ENCODE peak calls at places on chromosomes 5 and 9, in five cellular contexts. One of them, this sample, is unnamed.
A peak's percentile ranks its signal among the peaks of the same experiment; 100 is the strongest.

GRCh38 chr5:132260714-132261615 is 3.5 kb downstream of the PDLIM4 start:
- DNase-seq in left ventricle myocardium inferior: peak; percentile 56
- DNase-seq in HCT116: peak; percentile 72
- DNase-seq in activated CD8-positive, alpha-beta memory T cell treated with anti-CD3 and anti-CD28 coated beads, Interleukin-2, amount 50 U/mL, for 48 hours: peak; percentile 75
- DNase-seq in lung: no peak
- DNase-seq in this sample: no peak

GRCh38 chr9:136291306-136292025 is 12.4 kb downstream of the CCDC187 start:
- DNase-seq in left ventricle myocardium inferior: no peak
- DNase-seq in activated CD8-positive, alpha-beta memory T cell treated with anti-CD3 and anti-CD28 coated beads, Interleukin-2, amount 50 U/mL, for 48 hours: no peak
- DNase-seq in HCT116: no peak
- DNase-seq in lung: no peak
- DNase-seq in this sample: no peak

GRCh38 chr5:92394935-92395334 is 1011.8 kb upstream of the ARRDC3 start:
- DNase-seq in left ventricle myocardium inferior: no peak
- DNase-seq in HCT116: no peak
- DNase-seq in lung: no peak
- DNase-seq in activated CD8-positive, alpha-beta memory T cell treated with anti-CD3 and anti-CD28 coated beads, Interleukin-2, amount 50 U/mL, for 48 hours: no peak
- DNase-seq in this sample: no peak

GRCh38 chr9:135822383-135822755 is 85.0 kb downstream of the CAMSAP1 start:
- DNase-seq in lung: no peak
- DNase-seq in left ventricle myocardium inferior: no peak
- DNase-seq in HCT116: no peak
- DNase-seq in activated CD8-positive, alpha-beta memory T cell treated with anti-CD3 and anti-CD28 coated beads, Interleukin-2, amount 50 U/mL, for 48 hours: no peak
- DNase-seq in this sample: no peak

GRCh38 chr9:96064838-96065481 is 189.5 kb downstream of the ERCC6L2 start:
- DNase-seq in HCT116: no peak
- DNase-seq in lung: no peak
- DNase-seq in left ventricle myocardium inferior: no peak
- DNase-seq in activated CD8-positive, alpha-beta memory T cell treated with anti-CD3 and anti-CD28 coated beads, Interleukin-2, amount 50 U/mL, for 48 hours: no peak
- DNase-seq in this sample: no peak

GRCh38 chr5:145825751-145826180 is 9.4 kb downstream of the PRELID2 start:
- DNase-seq in activated CD8-positive, alpha-beta memory T cell treated with anti-CD3 and anti-CD28 coated beads, Interleukin-2, amount 50 U/mL, for 48 hours: no peak
- DNase-seq in HCT116: peak; percentile 39
- DNase-seq in left ventricle myocardium inferior: no peak
- DNase-seq in lung: no peak
- DNase-seq in this sample: peak; percentile 56

GRCh38 chr9:78778843-78779486 is 482.0 kb downstream of the PSAT1 start:
- DNase-seq in lung: no peak
- DNase-seq in HCT116: no peak
- DNase-seq in activated CD8-positive, alpha-beta memory T cell treated with anti-CD3 and anti-CD28 coated beads, Interleukin-2, amount 50 U/mL, for 48 hours: no peak
- DNase-seq in left ventricle myocardium inferior: no peak
- DNase-seq in this sample: no peak

GRCh38 chr9:8904971-8905370 is 1105.4 kb upstream of the DMAC1 start:
- DNase-seq in lung: no peak
- DNase-seq in HCT116: no peak
- DNase-seq in left ventricle myocardium inferior: no peak
- DNase-seq in activated CD8-positive, alpha-beta memory T cell treated with anti-CD3 and anti-CD28 coated beads, Interleukin-2, amount 50 U/mL, for 48 hours: no peak
- DNase-seq in this sample: no peak

GRCh38 chr9:101311759-101312420 is 72.9 kb downstream of the BAAT start:
- DNase-seq in left ventricle myocardium inferior: no peak
- DNase-seq in lung: no peak
- DNase-seq in activated CD8-positive, alpha-beta memory T cell treated with anti-CD3 and anti-CD28 coated beads, Interleukin-2, amount 50 U/mL, for 48 hours: no peak
- DNase-seq in HCT116: peak; percentile 83
- DNase-seq in this sample: peak; percentile 87

GRCh38 chr9:134299883-134300282 is 26.4 kb upstream of the RXRA start:
- DNase-seq in activated CD8-positive, alpha-beta memory T cell treated with anti-CD3 and anti-CD28 coated beads, Interleukin-2, amount 50 U/mL, for 48 hours: no peak
- DNase-seq in HCT116: no peak
- DNase-seq in lung: peak; percentile 72
- DNase-seq in left ventricle myocardium inferior: peak; percentile 12
- DNase-seq in this sample: no peak

GRCh38 chr5:80408475-80408875 is 611 bp downstream of the ZFYVE16 start:
- DNase-seq in HCT116: no peak
- DNase-seq in left ventricle myocardium inferior: peak; percentile 60
- DNase-seq in activated CD8-positive, alpha-beta memory T cell treated with anti-CD3 and anti-CD28 coated beads, Interleukin-2, amount 50 U/mL, for 48 hours: no peak
- DNase-seq in lung: no peak
- DNase-seq in this sample: peak; percentile 54

GRCh38 chr5:147686421-147686820 is 96.1 kb downstream of the JAKMIP2 start:
- DNase-seq in HCT116: no peak
- DNase-seq in activated CD8-positive, alpha-beta memory T cell treated with anti-CD3 and anti-CD28 coated beads, Interleukin-2, amount 50 U/mL, for 48 hours: no peak
- DNase-seq in lung: no peak
- DNase-seq in left ventricle myocardium inferior: no peak
- DNase-seq in this sample: no peak

GRCh38 chr5:125575561-125576504 is 829.4 kb upstream of the ZNF608 start:
- DNase-seq in HCT116: no peak
- DNase-seq in lung: no peak
- DNase-seq in left ventricle myocardium inferior: no peak
- DNase-seq in activated CD8-positive, alpha-beta memory T cell treated with anti-CD3 and anti-CD28 coated beads, Interleukin-2, amount 50 U/mL, for 48 hours: no peak
- DNase-seq in this sample: no peak

GRCh38 chr5:33558489-33558888 is 117.7 kb downstream of the TARS1 start:
- DNase-seq in activated CD8-positive, alpha-beta memory T cell treated with anti-CD3 and anti-CD28 coated beads, Interleukin-2, amount 50 U/mL, for 48 hours: no peak
- DNase-seq in lung: no peak
- DNase-seq in left ventricle myocardium inferior: no peak
- DNase-seq in HCT116: no peak
- DNase-seq in this sample: peak; percentile 28

GRCh38 chr5:133147411-133147810 is 95.6 kb downstream of the HSPA4 start:
- DNase-seq in lung: no peak
- DNase-seq in activated CD8-positive, alpha-beta memory T cell treated with anti-CD3 and anti-CD28 coated beads, Interleukin-2, amount 50 U/mL, for 48 hours: no peak
- DNase-seq in left ventricle myocardium inferior: no peak
- DNase-seq in HCT116: no peak
- DNase-seq in this sample: no peak

GRCh38 chr5:68033961-68034581 is 181.5 kb upstream of the PIK3R1 start:
- DNase-seq in activated CD8-positive, alpha-beta memory T cell treated with anti-CD3 and anti-CD28 coated beads, Interleukin-2, amount 50 U/mL, for 48 hours: no peak
- DNase-seq in left ventricle myocardium inferior: peak; percentile 31
- DNase-seq in lung: peak; percentile 68
- DNase-seq in HCT116: no peak
- DNase-seq in this sample: no peak

GRCh38 chr9:38228331-38229122 is 159.5 kb upstream of the SHB start:
- DNase-seq in left ventricle myocardium inferior: no peak
- DNase-seq in HCT116: no peak
- DNase-seq in lung: no peak
- DNase-seq in activated CD8-positive, alpha-beta memory T cell treated with anti-CD3 and anti-CD28 coated beads, Interleukin-2, amount 50 U/mL, for 48 hours: no peak
- DNase-seq in this sample: no peak

GRCh38 chr9:38445154-38446043 is 21.1 kb upstream of the IGFBPL1 start:
- DNase-seq in HCT116: no peak
- DNase-seq in left ventricle myocardium inferior: no peak
- DNase-seq in activated CD8-positive, alpha-beta memory T cell treated with anti-CD3 and anti-CD28 coated beads, Interleukin-2, amount 50 U/mL, for 48 hours: no peak
- DNase-seq in lung: no peak
- DNase-seq in this sample: no peak

GRCh38 chr5:82894754-82895153 is 182.4 kb downstream of the TMEM167A start:
- DNase-seq in activated CD8-positive, alpha-beta memory T cell treated with anti-CD3 and anti-CD28 coated beads, Interleukin-2, amount 50 U/mL, for 48 hours: no peak
- DNase-seq in lung: no peak
- DNase-seq in left ventricle myocardium inferior: no peak
- DNase-seq in HCT116: no peak
- DNase-seq in this sample: no peak

GRCh38 chr9:132993511-132993939 is 15.0 kb downstream of the GFI1B start:
- DNase-seq in HCT116: no peak
- DNase-seq in left ventricle myocardium inferior: no peak
- DNase-seq in activated CD8-positive, alpha-beta memory T cell treated with anti-CD3 and anti-CD28 coated beads, Interleukin-2, amount 50 U/mL, for 48 hours: no peak
- DNase-seq in lung: no peak
- DNase-seq in this sample: no peak

GRCh38 chr9:35432076-35432475 is 57.8 kb upstream of the RUSC2 start:
- DNase-seq in HCT116: no peak
- DNase-seq in activated CD8-positive, alpha-beta memory T cell treated with anti-CD3 and anti-CD28 coated beads, Interleukin-2, amount 50 U/mL, for 48 hours: no peak
- DNase-seq in lung: no peak
- DNase-seq in left ventricle myocardium inferior: no peak
- DNase-seq in this sample: no peak

GRCh38 chr9:77708416-77708815 is 60.3 kb upstream of the GNA14 start:
- DNase-seq in lung: no peak
- DNase-seq in left ventricle myocardium inferior: no peak
- DNase-seq in HCT116: no peak
- DNase-seq in activated CD8-positive, alpha-beta memory T cell treated with anti-CD3 and anti-CD28 coated beads, Interleukin-2, amount 50 U/mL, for 48 hours: no peak
- DNase-seq in this sample: no peak